ENCODE peak calls at places on chromosome 17, in five cellular contexts. O, P, A, J and D are unnamed samples.
A peak's percentile ranks its signal among the peaks of the same experiment; 100 is the strongest.

GRCh38 chr17:2863204-2863603 is 67.0 kb downstream of the RAP1GAP2 start:
- DNase-seq in P (no peak), J (no peak), O (no peak), A (no peak), D (no peak)

GRCh38 chr17:56891751-56892150 is 22.1 kb downstream of the TRIM25 start:
- DNase-seq in O (no peak), A (no peak), P (peak; percentile 66), J (no peak), D (peak; percentile 59)

GRCh38 chr17:11996722-11997146 is 541 bp downstream of the ZNF18 start:
- DNase-seq in A (peak; percentile 42), J (no peak), P (peak; percentile 75), O (peak; percentile 63), D (peak; percentile 47)

GRCh38 chr17:4900231-4901107 is 1.1 kb downstream of the C17orf107 start:
- DNase-seq in P (peak; percentile 68), J (peak; percentile 48), O (peak; percentile 14), A (no peak), D (peak; percentile 54)

GRCh38 chr17:2906907-2907306 is 110.7 kb downstream of the RAP1GAP2 start:
- DNase-seq in A (no peak), P (peak; percentile 52), O (peak; percentile 19), J (no peak), D (peak; percentile 77)

GRCh38 chr17:77793888-77794235 is 164.6 kb upstream of the TNRC6C start:
- DNase-seq in O (no peak), A (no peak), J (no peak), P (no peak), D (no peak)

GRCh38 chr17:82446124-82446523 is 4.4 kb downstream of the CYBC1 start:
- DNase-seq in J (no peak), O (no peak), P (no peak), A (no peak), D (no peak)

GRCh38 chr17:51079049-51079448 is 41.6 kb downstream of the SPAG9 start:
- DNase-seq in J (no peak), P (no peak), O (no peak), A (no peak), D (no peak)

GRCh38 chr17:30586818-30587595 is 109.8 kb downstream of the GOSR1 start:
- DNase-seq in P (peak; percentile 21), O (no peak), J (peak; percentile 49), A (peak; percentile 33), D (no peak)

GRCh38 chr17:76193616-76194015 is 46.7 kb downstream of the RNF157 start:
- DNase-seq in O (no peak), J (no peak), A (no peak), P (peak; percentile 48), D (peak; percentile 50)

GRCh38 chr17:21242780-21243515 is 10.3 kb downstream of the NATD1 start:
- DNase-seq in O (no peak), A (no peak), P (no peak), J (no peak), D (no peak)

GRCh38 chr17:40558651-40559015 is 6.6 kb downstream of the CCR7 start:
- DNase-seq in J (no peak), A (no peak), P (no peak), O (no peak), D (no peak)

GRCh38 chr17:76273435-76273921 is 8.3 kb downstream of the UBALD2 start:
- DNase-seq in A (no peak), J (no peak), O (no peak), P (peak; percentile 28), D (peak; percentile 36)

GRCh38 chr17:5644065-5644464 is 59.8 kb upstream of the NLRP1 start:
- DNase-seq in O (no peak), A (no peak), J (no peak), P (no peak), D (no peak)

GRCh38 chr17:78141437-78142112 is 4.6 kb upstream of the C17orf99 start:
- DNase-seq in J (no peak), A (no peak), O (no peak), P (no peak), D (no peak)